ENCODE peak calls at places on chromosomes 13 and 19, in five cellular contexts. Q, O, T, Y and P are unnamed samples.

GRCh38 chr13:90605690-90606089 is 741.8 kb upstream of the MIR17HG start:
- DNase-seq in Q (no peak), O (no peak), T (no peak), Y (no peak), P (no peak)

GRCh38 chr13:48975101-48975925 is at the start of gene FNDC3A:
- DNase-seq in Q (peak), O (peak), T (peak), Y (no peak), P (peak)

GRCh38 chr19:34171539-34171876 is 796 bp upstream of the LSM14A start:
- DNase-seq in Q (no peak), O (no peak), T (peak), Y (no peak), P (no peak)

GRCh38 chr13:39952244-39953233 is 297.1 kb downstream of the COG6 start:
- DNase-seq in Q (no peak), O (no peak), T (no peak), Y (no peak), P (no peak)

GRCh38 chr13:21639604-21640003 is 31.3 kb upstream of the FGF9 start:
- DNase-seq in Q (no peak), O (no peak), T (no peak), Y (no peak), P (no peak)

GRCh38 chr13:50149932-50150331 is 134.7 kb downstream of the KCNRG start:
- DNase-seq in Q (peak), O (no peak), T (no peak), Y (no peak), P (no peak)

GRCh38 chr13:44449999-44450821 is 76.6 kb downstream of the SERP2 start:
- DNase-seq in Q (no peak), O (no peak), T (no peak), Y (no peak), P (no peak)

GRCh38 chr13:40064154-40064713 is 408.8 kb downstream of the COG6 start:
- DNase-seq in Q (no peak), O (no peak), T (peak), Y (no peak), P (no peak)

GRCh38 chr13:114077938-114078335 is 54.5 kb downstream of the RASA3 start:
- DNase-seq in Q (no peak), O (peak), T (peak), Y (no peak), P (no peak)

GRCh38 chr19:49475995-49476880 is 2.2 kb downstream of the FLT3LG start:
- DNase-seq in Q (peak), O (peak), T (peak), Y (no peak), P (peak)

GRCh38 chr19:39248806-39249205 is at the start of gene IFNL4:
- DNase-seq in Q (no peak), O (no peak), T (no peak), Y (no peak), P (no peak)

GRCh38 chr19:17184381-17184841 is 30.7 kb upstream of the USE1 start:
- DNase-seq in Q (no peak), O (no peak), T (no peak), Y (no peak), P (peak)

GRCh38 chr19:33429891-33430673 is 56.6 kb downstream of the CEBPG start:
- DNase-seq in Q (no peak), O (peak), T (no peak), Y (no peak), P (peak)

GRCh38 chr19:13817018-13817614 is 21.9 kb downstream of the ZSWIM4 start:
- DNase-seq in Q (peak), O (no peak), T (no peak), Y (peak), P (no peak)

GRCh38 chr13:32135655-32136054 is 104.1 kb downstream of the FRY start:
- DNase-seq in Q (no peak), O (no peak), T (peak), Y (no peak), P (no peak)

GRCh38 chr13:98289339-98289935 is 112.4 kb upstream of the RNF113B start:
- DNase-seq in Q (no peak), O (no peak), T (no peak), Y (no peak), P (no peak)

GRCh38 chr13:98284677-98285076 is 107.6 kb upstream of the RNF113B start:
- DNase-seq in Q (no peak), O (no peak), T (no peak), Y (no peak), P (no peak)

GRCh38 chr13:98285852-98286594 is 109.0 kb upstream of the RNF113B start:
- DNase-seq in Q (no peak), O (no peak), T (no peak), Y (no peak), P (no peak)

GRCh38 chr13:98286814-98287213 is 109.7 kb upstream of the RNF113B start:
- DNase-seq in Q (no peak), O (no peak), T (no peak), Y (no peak), P (no peak)

DNA sequence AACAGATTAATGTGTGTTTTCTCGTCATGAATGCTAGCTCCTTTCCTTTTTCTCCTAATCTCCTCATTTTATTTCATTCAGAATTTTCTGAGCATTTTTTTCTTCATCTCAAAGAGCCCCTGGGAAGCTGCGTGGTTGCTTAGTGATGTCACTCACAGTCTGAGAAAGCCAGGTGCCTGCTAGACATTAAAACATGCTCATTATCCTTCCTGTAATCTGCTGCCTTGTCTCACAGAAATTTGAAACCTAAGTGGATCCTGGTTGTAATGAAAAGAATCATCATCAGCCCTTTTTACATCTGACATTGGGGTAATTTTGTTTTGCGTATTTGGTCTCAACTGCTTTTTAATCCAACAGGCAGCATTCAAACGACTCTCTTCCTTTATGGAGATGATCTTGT is 108.2 kb upstream of the RNF113B start:
- DNase-seq in Q (no peak), O (no peak), T (no peak), Y (no peak), P (no peak)
- H3K4me3 ChIP-seq in Q (no peak), O (no peak), T (no peak), Y (no peak), P (no peak)

GRCh38 chr19:18608102-18608804 is 1.7 kb upstream of the CRLF1 start:
- DNase-seq in Q (no peak), O (peak), T (no peak), Y (no peak), P (no peak)
- H3K4me3 ChIP-seq in Q (no peak), O (peak), T (no peak), Y (no peak), P (no peak)

GRCh38 chr19:29944415-29945012 is 2.5 kb downstream of the URI1 start:
- DNase-seq in Q (no peak), O (no peak), T (no peak), Y (no peak), P (no peak)
- H3K4me3 ChIP-seq in Q (no peak), O (peak), T (peak), Y (peak), P (peak)

GRCh38 chr19:18317998-18318800 is 4.7 kb downstream of the LSM4 start:
- DNase-seq in Q (peak), O (no peak), T (no peak), Y (no peak), P (no peak)
- H3K4me3 ChIP-seq in Q (no peak), O (no peak), T (no peak), Y (no peak), P (peak)

GRCh38 chr19:43534305-43534612 is 1.3 kb downstream of the ZNF575 start:
- DNase-seq in Q (no peak), O (no peak), T (no peak), Y (no peak), P (no peak)

GRCh38 chr19:43532962-43533545 is at the start of gene ZNF575:
- DNase-seq in Q (peak), O (peak), T (peak), Y (peak), P (peak)

GRCh38 chr19:43534811-43535761 is 2.1 kb downstream of the ZNF575 start:
- DNase-seq in Q (peak), O (peak), T (peak), Y (peak), P (no peak)

GRCh38 chr19:43532571-43532961 is 422 bp upstream of the ZNF575 start:
- DNase-seq in Q (no peak), O (peak), T (no peak), Y (no peak), P (no peak)

DNA sequence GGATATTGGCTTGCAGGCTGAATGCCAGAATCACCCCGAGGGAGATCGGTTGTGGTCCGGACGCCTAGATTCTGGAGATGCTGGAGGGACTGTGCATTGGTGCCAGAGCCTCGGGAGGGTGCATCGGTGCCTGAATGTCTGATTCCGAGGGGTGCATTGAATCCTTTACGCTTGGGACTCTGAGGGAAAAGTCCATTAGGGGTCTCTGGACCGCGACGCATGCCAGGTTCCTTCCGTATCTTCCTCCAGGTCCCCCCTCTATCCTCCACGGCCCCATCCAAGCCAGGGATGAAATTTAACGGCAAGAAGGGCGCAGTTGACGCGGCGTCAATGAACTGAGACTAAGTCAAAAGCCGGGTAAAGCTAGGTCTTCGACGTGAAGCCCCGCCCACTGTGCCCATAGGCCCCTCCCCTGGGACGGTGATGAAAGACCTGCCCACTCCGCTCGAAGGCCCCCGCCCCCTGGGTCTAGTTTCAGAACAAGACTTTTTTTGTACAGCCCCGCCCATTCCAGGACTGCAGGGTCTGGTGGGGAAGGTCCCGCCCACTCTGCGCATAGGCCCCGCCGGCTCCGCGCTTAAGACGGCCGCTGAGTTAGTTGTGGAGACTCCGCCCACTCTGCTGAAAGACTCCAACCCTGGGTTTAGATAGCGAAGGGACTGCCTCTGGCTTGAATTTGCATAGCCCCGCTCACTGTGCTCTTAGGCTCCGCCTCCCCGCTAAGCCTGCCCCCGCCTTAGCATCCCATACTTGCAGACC is 737 bp downstream of the ZNF575 start:
- DNase-seq in Q (peak), O (peak), T (peak), Y (peak), P (peak)
- H3K4me3 ChIP-seq in Q (peak), O (peak), T (peak), Y (peak), P (peak)

DNA sequence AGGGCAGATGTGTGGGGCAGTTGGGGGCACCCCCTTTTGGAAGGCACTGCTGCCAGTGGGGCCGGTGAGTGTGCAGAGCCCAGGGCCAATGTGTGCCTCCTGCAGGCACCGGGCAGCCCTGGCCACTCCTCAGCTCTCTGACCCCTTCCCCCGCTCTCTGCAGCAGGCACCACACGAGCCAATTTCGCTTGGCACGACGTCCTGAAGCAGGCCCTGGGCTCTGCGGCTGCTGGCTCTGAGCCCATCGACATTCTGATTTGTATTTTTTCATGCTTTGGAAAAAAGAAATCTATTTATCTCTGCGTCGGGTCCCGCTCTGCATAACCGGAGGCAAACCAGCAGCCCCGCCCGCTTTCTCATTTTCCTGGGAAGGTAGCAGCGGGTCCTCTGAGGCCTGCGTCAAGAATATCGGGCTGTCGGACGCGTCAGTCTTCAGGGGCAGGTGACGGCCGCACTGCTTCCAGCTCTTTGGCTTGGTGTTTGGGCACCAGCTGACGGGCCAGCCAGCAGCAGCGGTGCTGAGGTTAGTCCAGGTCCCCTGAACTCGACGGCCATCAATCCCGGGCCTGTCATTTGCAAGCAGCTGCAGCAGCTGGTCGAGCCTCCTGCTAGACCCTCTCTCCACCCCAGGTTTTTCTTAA is 134.3 kb downstream of the KDM4B start:
- DNase-seq in Q (peak), O (peak), T (peak), Y (no peak), P (no peak)
- H3K4me3 ChIP-seq in Q (no peak), O (peak), T (no peak), Y (no peak), P (no peak)

DNA sequence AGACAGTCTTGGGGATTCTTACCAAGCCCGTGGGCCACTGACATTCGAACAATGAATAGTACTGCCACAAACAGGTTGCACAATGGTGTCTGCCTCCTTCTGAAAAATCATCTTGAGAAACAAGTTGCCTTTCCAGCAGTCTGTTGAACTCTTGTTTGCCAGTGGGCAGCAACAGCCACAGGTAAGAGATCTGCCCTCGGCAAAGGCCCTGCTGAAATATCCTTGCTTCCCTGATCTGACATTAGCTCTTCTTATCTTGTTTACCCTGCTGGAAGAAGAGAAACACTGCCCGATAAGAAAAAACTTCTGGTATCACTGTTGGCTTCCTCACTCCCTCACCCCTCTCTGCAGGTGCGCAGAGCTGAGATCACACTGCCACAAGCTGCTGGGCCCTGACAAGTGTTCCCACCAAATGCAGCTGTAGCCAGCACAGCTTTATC is 2.0 kb downstream of the DOCK9 start:
- DNase-seq in Q (peak), O (no peak), T (no peak), Y (no peak), P (no peak)
- H3K4me3 ChIP-seq in Q (no peak), O (peak), T (no peak), Y (no peak), P (no peak)